ENCODE peak calls at places on chromosomes 7 and 10, in ten cellular contexts. U, H, T, N, R, I, E, X, G and L are unnamed samples. For H3K4me1, the result is how much of the 10 kb centered on the place peaks cover.

GRCh38 chr7:135263321-135263970 is 29.8 kb downstream of the STRA8 start:
- DNase-seq in E (no peak), H (no peak), U (no peak), X (no peak), I (no peak), T (no peak), R (no peak), N (no peak), G (no peak), L (no peak)

GRCh38 chr7:83548250-83548649 is 100.7 kb downstream of the SEMA3E start:
- DNase-seq in R (no peak), G (no peak), N (no peak), H (no peak), I (no peak), X (no peak), T (no peak), E (no peak), U (no peak), L (no peak)

GRCh38 chr7:51162724-51163329 is 153.8 kb downstream of the COBL start:
- DNase-seq in U (peak), X (no peak), E (no peak), N (peak), T (no peak), H (peak), I (peak), R (peak), G (peak), L (peak)

GRCh38 chr10:94578790-94579189 is 33.2 kb downstream of the HELLS start:
- DNase-seq in H (no peak), I (no peak), E (no peak), R (no peak), T (no peak), N (no peak), G (no peak), U (no peak), X (no peak), L (no peak)

GRCh38 chr10:5902511-5903274 is 12.7 kb downstream of the FBH1 start:
- DNase-seq in G (no peak), T (no peak), U (no peak), N (no peak), R (no peak), E (no peak), X (peak), I (no peak), H (no peak), L (no peak)

GRCh38 chr7:100475549-100475948 is 3.5 kb downstream of the TSC22D4 start:
- DNase-seq in X (no peak), U (no peak), G (no peak), R (no peak), I (no peak), N (no peak), H (no peak), E (peak), T (no peak), L (no peak)

GRCh38 chr7:3867847-3868246 is 566.8 kb downstream of the SDK1 start:
- DNase-seq in T (no peak), N (no peak), R (no peak), G (no peak), X (no peak), I (no peak), H (peak), E (no peak), U (no peak), L (peak)

GRCh38 chr7:151890355-151891004 is 13.6 kb upstream of the PRKAG2 start:
- DNase-seq in G (no peak), I (no peak), T (peak), U (no peak), E (no peak), H (no peak), R (no peak), N (no peak), X (peak), L (no peak)

GRCh38 chr7:106916689-106917088 is 51.6 kb downstream of the PIK3CG start:
- DNase-seq in I (no peak), E (no peak), H (peak), N (no peak), U (no peak), G (no peak), X (no peak), T (no peak), R (no peak), L (no peak)

GRCh38 chr7:46755120-46756034 is 826.5 kb downstream of the TNS3 start:
- DNase-seq in X (no peak), I (no peak), R (no peak), H (no peak), G (no peak), T (no peak), E (no peak), N (no peak), U (no peak), L (no peak)

GRCh38 chr10:26799342-26799741 is 61.4 kb downstream of the ABI1 start:
- DNase-seq in T (no peak), G (no peak), I (peak), N (no peak), U (peak), E (no peak), R (no peak), X (no peak), H (no peak), L (no peak)

GRCh38 chr7:80387634-80388033 is 124.2 kb downstream of the GNAT3 start:
- DNase-seq in H (no peak), R (no peak), X (no peak), E (no peak), N (no peak), T (no peak), U (no peak), I (no peak), G (no peak), L (no peak)

GRCh38 chr10:51706225-51706624 is 6.8 kb upstream of the CSTF2T start:
- DNase-seq in H (peak), T (no peak), I (no peak), G (peak), E (peak), N (no peak), R (no peak), X (peak), U (no peak), L (peak)

GRCh38 chr7:133984023-133984422 is 143.1 kb upstream of the LRGUK start:
- DNase-seq in N (no peak), G (no peak), I (no peak), E (no peak), U (no peak), R (no peak), X (no peak), T (no peak), H (no peak), L (no peak)

GRCh38 chr7:5222861-5223411 is 32.9 kb downstream of the WIPI2 start:
- DNase-seq in I (no peak), R (no peak), N (no peak), H (no peak), G (no peak), T (peak), U (no peak), X (peak), E (no peak), L (no peak)

GRCh38 chr7:23960361-23960760 is 250.3 kb downstream of the STK31 start:
- DNase-seq in G (no peak), E (no peak), N (no peak), R (no peak), T (no peak), H (no peak), X (no peak), U (no peak), I (no peak), L (no peak)

GRCh38 chr10:24310104-24310503 is 101.2 kb downstream of the KIAA1217 start:
- DNase-seq in H (no peak), I (no peak), R (no peak), N (no peak), T (no peak), U (no peak), X (no peak), E (no peak), G (no peak), L (no peak)

DNA sequence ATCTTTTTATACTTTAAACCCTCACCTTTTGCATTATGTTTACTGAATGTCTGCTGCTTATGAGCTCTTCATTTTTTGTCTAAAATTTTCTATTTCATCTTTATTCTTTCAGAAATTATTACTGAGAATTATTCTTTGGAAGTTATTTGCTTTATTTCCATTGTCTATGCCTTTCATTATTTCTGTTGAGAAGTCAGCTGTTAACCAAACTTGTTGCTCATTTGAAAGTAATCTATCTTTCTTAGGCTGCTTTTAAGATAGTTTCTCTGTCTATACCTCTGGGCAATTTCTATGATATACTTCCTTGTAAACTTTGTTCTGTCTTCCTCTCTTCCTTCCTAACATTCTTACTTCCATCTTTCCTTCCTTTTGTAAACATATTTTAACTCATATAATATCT is 1165.9 kb upstream of the CELF2 start:
- DNase-seq in G (no peak), T (no peak), U (no peak), N (no peak), H (no peak), X (no peak), I (no peak), R (no peak), E (no peak), L (no peak)
- H3K4me1 ChIP-seq in G (under half), T (under half), U (under half), N (under half), H (under half), X (under half), I (under half), R (under half), E (under half), L (under half)

GRCh38 chr10:80200259-80200658 is 5.1 kb downstream of the ANXA11 start:
- DNase-seq in E (no peak), X (no peak), R (no peak), H (no peak), U (no peak), N (no peak), G (no peak), T (no peak), I (no peak), L (no peak)

GRCh38 chr10:80200687-80201086 is 4.7 kb downstream of the ANXA11 start:
- DNase-seq in E (no peak), N (no peak), I (no peak), H (no peak), R (no peak), U (no peak), G (no peak), X (no peak), T (no peak), L (no peak)

GRCh38 chr10:80201592-80202256 is 3.6 kb downstream of the ANXA11 start:
- DNase-seq in T (peak), U (no peak), R (no peak), N (no peak), E (peak), I (no peak), G (no peak), X (no peak), H (no peak), L (no peak)

GRCh38 chr10:80197972-80198591 is 7.3 kb downstream of the ANXA11 start:
- DNase-seq in X (no peak), U (no peak), E (peak), I (no peak), T (peak), G (peak), R (no peak), H (no peak), N (no peak), L (no peak)

DNA sequence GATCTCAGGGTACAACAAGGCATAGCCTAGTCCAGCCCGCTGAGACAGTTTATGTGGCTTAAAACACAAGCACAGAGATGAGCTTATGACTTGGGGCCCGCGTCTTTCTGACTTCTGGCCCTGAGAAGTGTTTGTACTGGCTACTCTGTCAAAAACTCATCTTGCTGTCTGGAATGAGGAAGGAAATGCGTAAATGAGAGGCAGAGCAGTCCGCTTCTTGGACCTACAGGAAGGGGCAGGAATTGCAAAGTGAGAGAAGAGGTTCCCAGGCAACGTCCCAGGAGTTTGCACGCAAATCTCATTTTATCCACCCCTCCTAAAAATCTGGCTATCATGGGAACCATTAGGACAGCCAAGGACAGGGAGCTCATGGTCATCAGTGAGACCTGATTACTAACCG is 5.5 kb downstream of the ANXA11 start:
- DNase-seq in H (peak), G (peak), U (no peak), T (no peak), I (no peak), N (no peak), X (peak), R (no peak), E (no peak), L (no peak)
- H3K4me1 ChIP-seq in H (under half), G (half or more), U (half or more), T (half or more), I (half or more), N (half or more), X (half or more), R (half or more), E (half or more), L (half or more)

DNA sequence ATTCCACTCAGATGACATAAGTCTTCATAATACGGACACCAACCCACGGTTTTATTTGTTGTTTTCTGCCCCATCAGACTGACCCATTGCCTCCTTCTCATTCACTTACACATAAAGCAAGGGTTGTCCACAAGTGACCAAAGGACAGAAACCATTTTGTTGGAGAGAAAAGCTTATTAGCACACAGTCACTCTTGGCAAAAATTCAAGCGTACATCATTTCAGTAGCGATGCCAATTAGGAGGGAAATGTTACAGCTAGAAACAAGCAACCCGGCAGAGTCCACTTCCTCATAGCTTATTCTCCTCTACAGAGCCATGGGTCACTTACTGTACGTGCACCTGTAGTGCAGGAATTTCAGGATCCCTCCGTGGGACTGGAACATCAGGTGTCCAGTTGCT is 23.0 kb downstream of the ABLIM1 start:
- DNase-seq in G (no peak), E (no peak), H (no peak), I (no peak), X (no peak), U (no peak), N (no peak), T (no peak), R (no peak), L (peak)
- H3K4me1 ChIP-seq in G (under half), E (under half), H (under half), I (under half), X (under half), U (under half), N (under half), T (half or more), R (half or more), L (half or more)

GRCh38 chr7:130936202-130936931 is 202.4 kb upstream of the KLF14 start:
- DNase-seq in U (no peak), X (no peak), I (no peak), G (no peak), H (no peak), T (no peak), N (no peak), R (no peak), E (no peak), L (no peak)

GRCh38 chr7:130937016-130937415 is 203.0 kb upstream of the KLF14 start:
- DNase-seq in I (no peak), H (no peak), R (no peak), N (no peak), G (no peak), X (no peak), E (no peak), T (no peak), U (no peak), L (no peak)

GRCh38 chr7:130939285-130940095 is 205.5 kb upstream of the KLF14 start:
- DNase-seq in G (no peak), I (no peak), R (no peak), T (no peak), H (peak), E (no peak), U (no peak), N (no peak), X (no peak), L (no peak)

GRCh38 chr7:130938661-130939060 is 204.7 kb upstream of the KLF14 start:
- DNase-seq in U (no peak), H (no peak), I (no peak), T (no peak), G (no peak), R (no peak), N (no peak), X (no peak), E (no peak), L (no peak)

DNA sequence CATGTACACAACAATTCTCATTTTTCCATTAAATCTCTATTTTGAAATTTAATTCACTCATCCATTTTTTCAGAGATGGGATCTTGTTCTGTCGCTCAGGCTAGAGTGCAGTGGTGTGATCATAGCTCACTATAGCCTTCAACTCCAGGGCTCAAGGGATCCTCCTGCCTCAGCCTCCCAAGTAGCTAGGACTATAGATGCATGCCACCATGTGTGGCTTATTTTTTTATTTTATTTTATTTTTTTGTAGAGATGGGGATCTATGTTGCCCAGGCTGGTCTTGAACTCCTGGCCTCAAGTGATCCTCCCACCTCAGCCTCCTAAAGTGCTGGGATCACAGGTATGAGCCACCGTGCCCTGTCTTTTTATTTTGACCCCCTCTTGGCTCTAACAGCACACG is 203.8 kb upstream of the KLF14 start:
- DNase-seq in G (no peak), T (no peak), X (no peak), N (no peak), I (no peak), R (no peak), E (no peak), H (no peak), U (no peak), L (no peak)
- H3K4me1 ChIP-seq in G (under half), T (half or more), X (under half), N (half or more), I (under half), R (half or more), E (under half), H (under half), U (under half), L (under half)

GRCh38 chr7:2638224-2638991 is 6.6 kb downstream of the TTYH3 start:
- DNase-seq in N (peak), R (no peak), T (no peak), U (no peak), E (peak), I (no peak), G (peak), X (peak), H (peak), L (peak)

GRCh38 chr7:2640858-2641257 is 9.1 kb downstream of the TTYH3 start:
- DNase-seq in T (no peak), G (no peak), E (no peak), X (no peak), N (no peak), H (no peak), I (no peak), R (no peak), U (no peak), L (no peak)

GRCh38 chr7:2637505-2638223 is 5.9 kb downstream of the TTYH3 start:
- DNase-seq in T (peak), X (peak), U (peak), I (no peak), E (peak), N (peak), H (no peak), R (no peak), G (no peak), L (no peak)

GRCh38 chr7:2639994-2640830 is 8.4 kb downstream of the TTYH3 start:
- DNase-seq in X (no peak), U (no peak), H (no peak), I (no peak), R (no peak), E (no peak), G (peak), T (no peak), N (no peak), L (no peak)

GRCh38 chr7:2639151-2639993 is 7.6 kb downstream of the TTYH3 start:
- DNase-seq in R (no peak), H (no peak), I (no peak), G (no peak), X (no peak), E (no peak), U (no peak), N (no peak), T (no peak), L (no peak)
- H3K4me1 ChIP-seq in R (half or more), H (half or more), I (under half), G (half or more), X (half or more), E (under half), U (under half), N (half or more), T (half or more), L (under half)